ENCODE peak calls at places on chromosome 13, in seven cellular contexts. M is neural progenitor cell, A is GM23338, C is A549, Q is PC-3, N is H9, J is fibroblast of lung. H is an unnamed sample.

GRCh38 chr13:20512042-20512683 is 13.5 kb downstream of the CRYL1 start:
- DNase-seq in J (no peak), Q (no peak), M (peak; percentile 43), N (peak; percentile 83), A (peak; percentile 72), C (no peak), H (no peak)

GRCh38 chr13:46386996-46387851 is at the start of gene RUBCNL:
- DNase-seq in A (peak; percentile 74), Q (peak; percentile 63), N (peak; percentile 70), J (peak; percentile 27), M (peak; percentile 84), C (peak; percentile 29), H (peak; percentile 39)

GRCh38 chr13:36173923-36174322 is 40.4 kb downstream of the SOHLH2 start:
- DNase-seq in Q (no peak), C (no peak), N (no peak), A (no peak), M (no peak), J (no peak), H (no peak)

GRCh38 chr13:37701972-37702371 is 103.4 kb upstream of the POSTN start:
- DNase-seq in Q (peak; percentile 50), J (peak; percentile 99), A (no peak), C (peak; percentile 29), M (no peak), N (no peak), H (peak; percentile 16)

GRCh38 chr13:64234255-64234654 is 2818.6 kb upstream of the PCDH20 start:
- DNase-seq in M (no peak), C (no peak), Q (peak; percentile 39), J (peak; percentile 45), N (no peak), A (no peak), H (no peak)

GRCh38 chr13:27704681-27705080 is 83.0 kb downstream of the POLR1D start:
- DNase-seq in Q (no peak), M (no peak), A (no peak), J (no peak), N (no peak), C (no peak), H (no peak)

GRCh38 chr13:102152790-102153189 is 249.1 kb downstream of the FGF14 start:
- DNase-seq in Q (no peak), C (no peak), J (no peak), M (no peak), A (no peak), N (no peak), H (no peak)

GRCh38 chr13:20349564-20350379 is 117.7 kb upstream of the GJB6 start:
- DNase-seq in M (peak; percentile 42), C (no peak), A (no peak), J (no peak), N (no peak), Q (no peak), H (no peak)

GRCh38 chr13:86464193-86464592 is 665.0 kb upstream of the SLITRK6 start:
- DNase-seq in M (peak; percentile 8), J (peak; percentile 20), Q (peak; percentile 18), N (no peak), C (peak; percentile 4), A (peak; percentile 40), H (no peak)

GRCh38 chr13:85853161-85853894 is 54.1 kb upstream of the SLITRK6 start:
- DNase-seq in J (no peak), A (no peak), Q (no peak), N (no peak), C (no peak), M (no peak), H (no peak)

GRCh38 chr13:60431108-60431700 is 34.2 kb downstream of the TDRD3 start:
- DNase-seq in C (peak; percentile 60), N (no peak), M (peak; percentile 59), Q (peak; percentile 61), J (peak; percentile 82), A (peak; percentile 82), H (peak; percentile 69)

GRCh38 chr13:77325371-77325941 is 1.4 kb downstream of the MYCBP2 start:
- DNase-seq in J (peak; percentile 28), C (no peak), Q (peak; percentile 13), N (no peak), M (no peak), A (peak; percentile 24), H (no peak)

GRCh38 chr13:41302743-41303142 is 8.3 kb upstream of the NAA16 start:
- DNase-seq in N (no peak), J (no peak), A (no peak), C (no peak), Q (no peak), M (no peak), H (no peak)

GRCh38 chr13:41295973-41296372 is 15.1 kb upstream of the NAA16 start:
- DNase-seq in C (no peak), N (no peak), M (no peak), A (no peak), Q (no peak), J (no peak), H (no peak)

GRCh38 chr13:41294914-41295313 is 16.2 kb upstream of the NAA16 start:
- DNase-seq in J (no peak), C (no peak), A (no peak), M (no peak), Q (no peak), N (no peak), H (no peak)

GRCh38 chr13:41296879-41297646 is 14.0 kb upstream of the NAA16 start:
- DNase-seq in M (no peak), A (no peak), N (no peak), J (no peak), Q (peak; percentile 54), C (no peak), H (no peak)

DNA sequence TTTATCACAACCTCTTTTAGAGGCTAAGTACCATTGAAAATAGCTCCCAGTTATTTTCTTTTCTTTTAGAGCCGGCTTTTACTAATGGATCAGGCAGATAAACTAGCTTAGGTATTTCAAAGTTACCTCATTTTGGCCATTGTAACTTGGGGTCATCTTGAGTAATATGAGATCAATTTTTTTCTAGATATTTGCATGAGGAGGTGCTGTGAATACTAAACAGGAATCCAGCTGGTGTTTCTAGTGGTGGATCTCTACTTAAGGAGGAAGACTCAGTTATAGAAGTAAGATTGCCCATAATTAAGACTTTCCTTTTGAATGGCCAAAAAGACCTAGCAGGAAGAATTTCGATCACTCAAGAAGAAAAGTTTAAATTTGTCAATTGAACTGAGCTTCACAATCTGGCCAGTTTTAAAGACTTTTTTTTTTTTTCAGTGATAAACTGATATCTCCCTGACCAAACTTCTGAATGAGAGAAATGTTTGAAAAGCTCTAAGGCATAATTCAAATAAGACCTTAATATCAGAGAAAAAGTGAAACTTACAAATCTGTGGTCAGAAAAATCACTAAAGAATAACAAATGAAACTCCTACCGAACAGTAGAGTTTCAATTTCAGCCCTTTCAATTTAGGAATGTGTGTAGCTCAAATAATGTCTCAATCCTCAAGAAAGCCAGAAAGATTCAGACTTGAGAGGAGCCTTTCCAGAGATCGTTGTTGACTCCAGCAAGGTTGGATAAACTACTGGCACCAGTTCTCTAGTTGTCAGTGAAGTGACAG is 11.6 kb upstream of the NAA16 start:
- DNase-seq in M (no peak), Q (no peak), C (no peak), A (no peak), J (no peak), N (no peak), H (no peak)
- TF ChIP-seq CTCF in M (no peak), Q (no peak), C (no peak), A (no peak), J (no peak), N (no peak), H (no peak)

GRCh38 chr13:30116379-30116778 is 191.0 kb downstream of the KATNAL1 start:
- DNase-seq in Q (no peak), M (no peak), J (no peak), N (no peak), C (no peak), A (no peak), H (no peak)
- H3K4me2 ChIP-seq in Q (no peak overlapping the region), M (no peak overlapping the region), J (no peak overlapping the region), N (no peak overlapping the region), C (no peak overlapping the region), A (no peak overlapping the region), H (no peak overlapping the region)

GRCh38 chr13:97367427-97367826 is 66.5 kb upstream of the RAP2A start:
- DNase-seq in J (peak; percentile 78), A (peak; percentile 26), M (peak; percentile 59), C (no peak), N (no peak), Q (no peak), H (peak; percentile 42)
- TF ChIP-seq CTCF in J (no peak), A (no peak), M (no peak), C (no peak), N (no peak), Q (no peak), H (no peak)

GRCh38 chr13:109547942-109548860 is 238.2 kb downstream of the IRS2 start:
- DNase-seq in N (no peak), C (no peak), J (no peak), M (no peak), A (no peak), Q (no peak), H (no peak)
- H3K4me2 ChIP-seq in N (no peak overlapping the region), C (no peak overlapping the region), J (no peak overlapping the region), M (no peak overlapping the region), A (no peak overlapping the region), Q (no peak overlapping the region), H (no peak overlapping the region)

DNA sequence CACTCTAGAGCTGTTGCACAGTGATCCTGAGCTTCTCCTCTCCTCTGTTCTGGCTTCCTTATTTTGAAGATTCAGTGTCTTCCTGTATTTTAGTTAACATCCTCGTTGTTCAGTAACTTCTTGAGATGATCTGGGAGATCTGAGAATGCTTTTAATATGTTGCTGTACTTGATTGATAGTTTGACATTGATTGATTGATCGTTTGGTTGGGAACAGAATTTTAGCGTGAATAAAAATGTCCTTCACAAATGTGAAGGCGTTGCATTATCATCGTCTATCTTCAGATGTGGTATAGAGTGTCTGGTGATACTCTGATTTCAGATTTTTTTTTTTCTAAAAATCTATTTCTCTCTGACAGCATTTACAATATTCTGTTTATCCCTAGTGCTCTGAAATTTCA is 80.1 kb upstream of the KLF12 start:
- DNase-seq in C (no peak), A (no peak), J (no peak), Q (no peak), N (no peak), M (no peak), H (no peak)
- TF ChIP-seq CTCF in C (no peak), A (no peak), J (no peak), Q (no peak), N (no peak), M (no peak), H (no peak)

GRCh38 chr13:32298695-32299094 is 16.5 kb downstream of the ZAR1L start:
- DNase-seq in Q (no peak), J (no peak), M (no peak), C (no peak), A (no peak), N (no peak), H (no peak)
- H3K4me2 ChIP-seq in Q (no peak overlapping the region), J (no peak overlapping the region), M (no peak overlapping the region), C (no peak overlapping the region), A (no peak overlapping the region), N (no peak overlapping the region), H (no peak overlapping the region)

GRCh38 chr13:66322193-66322592 is 907.9 kb downstream of the PCDH9 start:
- DNase-seq in Q (no peak), J (no peak), A (no peak), C (no peak), N (no peak), M (no peak), H (no peak)
- TF ChIP-seq CTCF in Q (no peak), J (no peak), A (no peak), C (no peak), N (no peak), M (no peak), H (no peak)

GRCh38 chr13:48356750-48357149 is 53.2 kb downstream of the RB1 start:
- DNase-seq in A (no peak), J (no peak), N (no peak), Q (no peak), M (no peak), C (no peak), H (no peak)
- H3K4me2 ChIP-seq in A (no peak overlapping the region), J (no peak overlapping the region), N (no peak overlapping the region), Q (no peak overlapping the region), M (no peak overlapping the region), C (no peak overlapping the region), H (no peak overlapping the region)

H was measured in hepatocyte.